ENCODE peak calls at places on chromosome 15, in eight cellular contexts. U is HepG2, L is HCT116, J is endothelial cell of umbilical vein, Q is A549, S is H1, F is GM12878, V is NB4. W is an unnamed sample.

GRCh38 chr15:59274126-59274970 is 67.7 kb downstream of the LDHAL6B start:
- DNase-seq in U (no peak), L (no peak), J (peak), Q (peak), S (no peak), F (no peak), V (peak), W (no peak)

GRCh38 chr15:82072926-82073537 is 27.2 kb upstream of the MEX3B start:
- DNase-seq in U (no peak), L (no peak), J (no peak), Q (no peak), S (no peak), F (no peak), V (no peak), W (no peak)

GRCh38 chr15:51580982-51581381 is 41.6 kb downstream of the DMXL2 start:
- DNase-seq in U (no peak), L (no peak), J (no peak), Q (no peak), S (no peak), F (no peak), V (peak), W (no peak)

GRCh38 chr15:73838795-73839565 is 34.4 kb upstream of the TBC1D21 start:
- DNase-seq in U (no peak), L (no peak), J (no peak), Q (no peak), S (no peak), F (no peak), V (no peak), W (peak)

GRCh38 chr15:69463182-69463756 is 10.7 kb downstream of the RPLP1 start:
- DNase-seq in U (no peak), L (no peak), J (no peak), Q (no peak), S (no peak), F (no peak), V (no peak), W (no peak)

GRCh38 chr15:45276851-45277250 is 24.8 kb downstream of the SLC28A2 start:
- DNase-seq in U (peak), L (no peak), J (peak), Q (peak), S (no peak), F (peak), V (peak), W (peak)

GRCh38 chr15:26102988-26103387 is 239.9 kb upstream of the ATP10A start:
- DNase-seq in U (no peak), L (no peak), J (no peak), Q (no peak), S (no peak), F (no peak), V (no peak), W (no peak)

GRCh38 chr15:90336705-90337141 is 15.4 kb upstream of the ZNF774 start:
- DNase-seq in U (no peak), L (no peak), J (no peak), Q (peak), S (no peak), F (no peak), V (peak), W (no peak)

GRCh38 chr15:87816016-87816415 is 440.5 kb downstream of the NTRK3 start:
- DNase-seq in U (no peak), L (no peak), J (no peak), Q (no peak), S (no peak), F (no peak), V (no peak), W (no peak)

GRCh38 chr15:64930778-64931240 is 19.1 kb downstream of the ANKDD1A start:
- DNase-seq in U (no peak), L (no peak), J (peak), Q (peak), S (no peak), F (peak), V (no peak), W (no peak)

GRCh38 chr15:48494646-48495045 is 150.9 kb downstream of the FBN1 start:
- DNase-seq in U (no peak), L (no peak), J (no peak), Q (no peak), S (no peak), F (no peak), V (peak), W (no peak)

GRCh38 chr15:99143655-99144610 is 39.1 kb downstream of the SYNM start:
- DNase-seq in U (peak), L (no peak), J (no peak), Q (no peak), S (no peak), F (no peak), V (no peak), W (no peak)

GRCh38 chr15:40871749-40872617 is 2.1 kb downstream of the RHOV start:
- DNase-seq in U (no peak), L (no peak), J (no peak), Q (no peak), S (no peak), F (peak), V (no peak), W (no peak)

GRCh38 chr15:89457086-89457485 is 39.3 kb downstream of the RHCG start:
- DNase-seq in U (peak), L (peak), J (no peak), Q (peak), S (no peak), F (no peak), V (peak), W (peak)

GRCh38 chr15:43132830-43133428 is 457 bp upstream of the TMEM62 start:
- DNase-seq in U (no peak), L (no peak), J (peak), Q (no peak), S (no peak), F (no peak), V (no peak), W (peak)

GRCh38 chr15:84668221-84668982 is 10.4 kb upstream of the NMB start:
- DNase-seq in U (no peak), L (no peak), J (no peak), Q (no peak), S (no peak), F (no peak), V (no peak), W (no peak)
- TF ChIP-seq MAX in U (no peak), L (no peak), J (no peak), Q (no peak), S (no peak), F (no peak), V (no peak), W (no peak)

DNA sequence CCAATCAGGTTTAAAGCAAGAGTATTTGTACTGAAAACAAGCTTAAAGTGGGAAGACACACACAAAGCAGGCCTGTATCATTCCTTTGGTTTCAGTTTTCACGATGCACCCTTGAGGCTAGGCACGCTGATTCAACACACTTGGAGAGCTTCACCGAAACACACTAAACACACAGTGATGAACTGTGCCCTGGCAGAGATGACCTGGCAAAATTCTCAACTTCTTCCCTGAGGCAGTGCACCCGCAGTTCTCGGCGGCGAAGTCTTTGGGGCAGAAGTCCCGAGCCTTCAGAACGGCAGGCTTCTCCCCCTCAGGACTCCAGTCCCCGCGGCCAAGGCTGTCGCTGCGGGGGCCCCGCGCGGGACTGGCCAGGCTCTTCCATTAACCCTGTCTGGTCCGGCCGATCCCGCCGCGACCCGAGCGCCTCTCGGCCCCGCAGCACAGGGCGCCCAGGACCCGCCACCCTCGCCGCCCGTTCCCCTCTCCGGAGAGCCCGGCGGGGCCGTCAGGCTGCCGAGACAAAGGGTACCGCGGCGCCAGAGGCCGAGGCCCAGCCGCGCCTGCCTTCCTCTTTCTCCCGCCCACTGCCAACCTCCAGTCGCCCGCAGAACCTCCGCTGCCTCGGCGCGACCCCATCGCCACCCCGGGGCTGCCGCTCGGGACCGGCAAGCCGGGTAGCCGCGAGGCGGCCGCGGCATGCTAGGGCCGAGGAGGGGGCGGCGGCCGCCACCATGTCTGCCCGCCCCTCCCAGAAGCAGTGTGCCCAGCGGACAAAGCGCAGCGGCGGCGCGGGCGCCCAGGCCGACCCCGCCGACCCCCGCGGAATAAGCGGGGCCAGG is 780 bp downstream of the GABPB1 start:
- DNase-seq in U (peak), L (peak), J (peak), Q (peak), S (no peak), F (peak), V (peak), W (peak)
- H3K4me3 ChIP-seq in U (peak), L (peak), J (peak), Q (peak), S (peak), F (peak), V (peak), W (peak)

DNA sequence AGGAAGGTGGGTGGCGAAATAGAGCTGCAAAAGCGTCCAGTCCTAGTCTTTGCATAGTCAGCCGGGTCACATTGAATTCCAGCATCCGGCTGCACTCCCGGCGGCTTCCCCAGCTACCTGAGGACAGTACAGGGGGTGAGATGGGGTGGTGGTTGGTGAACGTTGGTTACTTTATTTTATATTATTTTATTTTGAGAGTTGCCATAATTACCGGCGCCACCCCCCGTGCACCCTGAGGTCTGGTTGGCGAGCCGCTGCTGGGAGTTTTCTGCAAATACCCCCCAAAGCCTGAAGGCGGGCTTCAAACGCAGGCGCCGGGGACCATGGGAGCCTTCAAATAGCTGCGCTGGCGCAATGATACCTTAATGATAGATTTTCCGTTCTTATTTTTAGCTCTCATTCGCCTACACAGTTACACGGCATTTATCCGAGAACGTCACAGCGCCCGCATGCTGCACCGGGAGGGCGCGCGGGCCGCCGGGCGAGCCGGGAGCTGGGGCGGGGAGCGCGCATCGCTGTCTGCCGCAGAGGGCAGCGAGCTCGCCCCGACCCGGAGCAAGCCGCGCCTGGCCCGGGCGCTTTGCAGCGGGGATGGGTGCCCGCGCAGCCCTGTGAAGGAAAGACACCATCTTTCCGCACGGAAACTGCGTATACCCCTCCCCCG is 756 bp upstream of the RASGRF1 start:
- DNase-seq in U (no peak), L (no peak), J (no peak), Q (peak), S (no peak), F (no peak), V (peak), W (peak)
- TF ChIP-seq MAX in U (no peak), L (no peak), J (no peak), Q (no peak), S (no peak), F (no peak), V (no peak), W (no peak)

GRCh38 chr15:57223887-57224286 is 152.4 kb upstream of the CGNL1 start:
- DNase-seq in U (no peak), L (no peak), J (no peak), Q (no peak), S (no peak), F (no peak), V (no peak), W (no peak)

GRCh38 chr15:57223345-57223744 is 153.0 kb upstream of the CGNL1 start:
- DNase-seq in U (no peak), L (no peak), J (no peak), Q (no peak), S (no peak), F (no peak), V (no peak), W (no peak)

GRCh38 chr15:57217716-57218598 is 158.3 kb upstream of the CGNL1 start:
- DNase-seq in U (no peak), L (no peak), J (peak), Q (no peak), S (no peak), F (no peak), V (peak), W (no peak)

GRCh38 chr15:57218826-57219576 is 157.3 kb upstream of the CGNL1 start:
- DNase-seq in U (no peak), L (no peak), J (peak), Q (peak), S (no peak), F (no peak), V (peak), W (peak)

GRCh38 chr15:57220220-57220619 is 156.1 kb upstream of the CGNL1 start:
- DNase-seq in U (no peak), L (no peak), J (peak), Q (no peak), S (no peak), F (no peak), V (no peak), W (peak)
- H3K4me3 ChIP-seq in U (no peak), L (no peak), J (no peak), Q (no peak), S (peak), F (no peak), V (no peak), W (peak)